ENCODE peak calls at places on chromosomes 5 and 9, in ten cellular contexts. O is fibroblast of pulmonary artery; D is GM12878; B is psoas muscle; I is iPS-NIHi11; H is posterior cingulate gyrus; L is stimulated activated CD8-positive, alpha-beta memory T cell treated with anti-CD3 and anti-CD28 coated beads, Interleukin-4, amount 100 ng/mL, for 4 hours; F is ELR; A is C1 segment of cervical spinal cord; P is Calu3. G is an unnamed sample.
A peak's percentile ranks its signal among the peaks of the same experiment; 100 is the strongest.

GRCh38 chr9:121700165-121700830 is 48.9 kb downstream of the DAB2IP start:
- DNase-seq in B (peak; percentile 90), D (no peak), O (peak; percentile 51), A (peak; percentile 50), I (peak; percentile 76), H (peak; percentile 49), F (peak; percentile 66), L (no peak), P (peak; percentile 77), G (peak; percentile 35)

GRCh38 chr5:151745071-151745705 is 13.2 kb downstream of the ATOX1 start:
- DNase-seq in O (peak; percentile 84), A (peak; percentile 73), I (no peak), P (peak; percentile 92), L (no peak), H (peak; percentile 82), B (no peak), F (peak; percentile 98), D (peak; percentile 71), G (peak; percentile 74)

GRCh38 chr9:5146241-5146640 is 39.2 kb downstream of the INSL6 start:
- DNase-seq in A (no peak), F (no peak), D (no peak), I (no peak), L (no peak), O (no peak), H (no peak), P (no peak), B (no peak), G (no peak)

GRCh38 chr5:64839936-64840335 is 71.2 kb downstream of the CWC27 start:
- DNase-seq in O (no peak), P (no peak), D (no peak), L (no peak), I (no peak), F (no peak), B (no peak), H (no peak), A (no peak), G (no peak)

GRCh38 chr5:178832618-178833201 is 27.0 kb upstream of the ZNF354B start:
- DNase-seq in F (no peak), L (no peak), A (no peak), I (peak; percentile 35), B (no peak), D (no peak), H (no peak), O (no peak), P (no peak), G (no peak)

GRCh38 chr5:176534640-176535039 is 2.6 kb downstream of the RNF44 start:
- DNase-seq in A (no peak), F (no peak), D (no peak), L (no peak), O (no peak), B (no peak), P (no peak), H (no peak), I (no peak), G (no peak)

GRCh38 chr9:130682490-130683121 is 11.0 kb upstream of the EXOSC2 start:
- DNase-seq in L (peak; percentile 21), D (no peak), H (peak; percentile 86), F (peak; percentile 90), P (peak; percentile 76), B (peak; percentile 88), O (peak; percentile 80), I (peak; percentile 84), A (peak; percentile 72), G (peak; percentile 70)

GRCh38 chr5:50752800-50753199 is 86.4 kb downstream of the PARP8 start:
- DNase-seq in D (no peak), A (no peak), P (no peak), I (no peak), L (no peak), F (no peak), O (no peak), H (no peak), B (no peak), G (no peak)

GRCh38 chr9:33250458-33250995 is 10.6 kb downstream of the SPINK4 start:
- DNase-seq in A (no peak), B (no peak), D (no peak), H (no peak), P (no peak), I (no peak), L (no peak), F (peak; percentile 62), O (peak; percentile 49), G (no peak)

GRCh38 chr5:39661026-39661779 is 236.4 kb upstream of the DAB2 start:
- DNase-seq in P (no peak), F (peak; percentile 80), A (no peak), I (no peak), H (no peak), O (peak; percentile 60), B (no peak), L (no peak), D (no peak), G (no peak)

GRCh38 chr5:141483842-141484241 is 988 bp upstream of the PCDHGC4 start:
- DNase-seq in I (peak; percentile 35), P (no peak), L (no peak), F (no peak), D (no peak), B (no peak), H (no peak), A (no peak), O (no peak), G (no peak)

GRCh38 chr5:150765789-150766149 is 7.0 kb upstream of the DCTN4 start:
- DNase-seq in H (no peak), O (no peak), F (no peak), P (no peak), I (no peak), L (no peak), B (no peak), A (no peak), D (no peak), G (no peak)

GRCh38 chr9:4508907-4509589 is 18.8 kb downstream of the SLC1A1 start:
- DNase-seq in D (no peak), H (no peak), A (no peak), B (no peak), I (no peak), O (peak; percentile 43), P (no peak), F (peak; percentile 43), L (no peak), G (no peak)

GRCh38 chr5:56849671-56850070 is 34.3 kb downstream of the MAP3K1 start:
- DNase-seq in F (no peak), A (no peak), O (no peak), L (no peak), B (no peak), D (no peak), P (no peak), H (no peak), I (no peak), G (no peak)

GRCh38 chr9:129676970-129677369 is 11.5 kb downstream of the PRRX2 start:
- DNase-seq in H (no peak), B (no peak), L (no peak), A (no peak), F (peak; percentile 38), P (no peak), O (no peak), D (no peak), I (no peak), G (no peak)

GRCh38 chr5:158880514-158881001 is 219.2 kb downstream of the EBF1 start:
- DNase-seq in B (no peak), D (no peak), I (no peak), H (no peak), P (no peak), F (no peak), L (no peak), O (peak; percentile 16), A (no peak), G (no peak)

GRCh38 chr9:135980926-135981630 is 19.9 kb upstream of the UBAC1 start:
- DNase-seq in H (peak; percentile 88), A (peak; percentile 73), O (no peak), B (peak; percentile 91), L (no peak), I (no peak), F (no peak), D (no peak), P (no peak), G (peak; percentile 80)

GRCh38 chr5:180739271-180739670 is 587 bp downstream of the OR2Y1 start:
- DNase-seq in F (peak; percentile 3), O (no peak), L (no peak), A (no peak), B (no peak), D (no peak), P (no peak), H (no peak), I (no peak), G (no peak)

GRCh38 chr9:133056533-133056932 is 5.2 kb upstream of the CEL start:
- DNase-seq in O (no peak), D (no peak), H (no peak), I (no peak), L (no peak), P (no peak), F (no peak), A (no peak), B (no peak), G (no peak)

GRCh38 chr5:32298056-32298420 is 14.7 kb downstream of the MTMR12 start:
- DNase-seq in H (no peak), D (no peak), P (no peak), A (no peak), L (no peak), F (no peak), I (no peak), B (no peak), O (no peak), G (no peak)

GRCh38 chr5:54610197-54610898 is 92.8 kb downstream of the SNX18 start:
- DNase-seq in I (no peak), A (no peak), L (no peak), F (peak; percentile 21), P (no peak), H (no peak), O (no peak), B (no peak), D (peak; percentile 51), G (no peak)

GRCh38 chr5:133610489-133611356 is 1.6 kb downstream of the FSTL4 start:
- DNase-seq in I (peak; percentile 95), B (peak; percentile 75), F (peak; percentile 36), A (peak; percentile 37), D (no peak), L (no peak), P (peak; percentile 79), O (peak; percentile 28), H (peak; percentile 69), G (no peak)

GRCh38 chr9:35697486-35697885 is 7.8 kb upstream of the TPM2 start:
- DNase-seq in O (no peak), A (no peak), B (peak; percentile 59), I (no peak), L (no peak), H (no peak), P (no peak), F (no peak), D (no peak), G (no peak)

GRCh38 chr5:96232602-96233001 is 200.4 kb downstream of the PCSK1 start:
- DNase-seq in A (no peak), I (no peak), H (no peak), O (no peak), L (no peak), B (no peak), P (no peak), D (no peak), F (no peak), G (no peak)

GRCh38 chr9:131633491-131634031 is 88.2 kb downstream of the PRRT1B start:
- DNase-seq in H (no peak), O (no peak), F (no peak), P (no peak), B (no peak), L (no peak), I (no peak), D (no peak), A (no peak), G (no peak)

GRCh38 chr9:93099551-93100264 is 3.7 kb downstream of the CARD19 start:
- DNase-seq in P (no peak), I (peak; percentile 1), A (no peak), H (no peak), O (no peak), D (no peak), L (no peak), F (no peak), B (peak; percentile 49), G (no peak)

GRCh38 chr5:136006164-136006563 is 22.6 kb upstream of the TGFBI start:
- DNase-seq in L (no peak), B (peak; percentile 78), H (no peak), D (no peak), I (no peak), A (no peak), O (no peak), F (peak; percentile 88), P (no peak), G (no peak)

GRCh38 chr9:126399251-126399650 is 72.6 kb downstream of the MVB12B start:
- DNase-seq in F (no peak), A (no peak), D (no peak), I (no peak), L (no peak), B (no peak), H (no peak), P (no peak), O (no peak), G (peak; percentile 59)